ENCODE peak calls at places on chromosomes 4 and X, in six cellular contexts. One of them, this sample, is unnamed.

GRCh38 chrX:139738581-139738980 is 30.6 kb upstream of the MCF2 start:
- DNase-seq in GM12878: no peak
- DNase-seq in K562: no peak
- DNase-seq in HepG2: no peak
- DNase-seq in H1: no peak
- DNase-seq in GM12892: no peak
- DNase-seq in this sample: no peak

GRCh38 chr4:136818811-136819210 is 713.5 kb downstream of the PCDH18 start:
- DNase-seq in GM12878: no peak
- DNase-seq in K562: no peak
- DNase-seq in HepG2: no peak
- DNase-seq in H1: no peak
- DNase-seq in GM12892: no peak
- DNase-seq in this sample: no peak

GRCh38 chrX:153482376-153483015 is 12.1 kb upstream of the HAUS7 start:
- DNase-seq in GM12878: no peak
- DNase-seq in K562: no peak
- DNase-seq in HepG2: no peak
- DNase-seq in H1: no peak
- DNase-seq in GM12892: no peak
- DNase-seq in this sample: no peak

GRCh38 chr4:113069212-113069892 is 19.9 kb downstream of the ANK2 start:
- DNase-seq in GM12878: no peak
- DNase-seq in K562: no peak
- DNase-seq in HepG2: peak
- DNase-seq in H1: no peak
- DNase-seq in GM12892: no peak
- DNase-seq in this sample: no peak

GRCh38 chrX:54085666-54086065 is 41.4 kb upstream of the PHF8 start:
- DNase-seq in GM12878: no peak
- DNase-seq in K562: no peak
- DNase-seq in HepG2: no peak
- DNase-seq in H1: no peak
- DNase-seq in GM12892: no peak
- DNase-seq in this sample: no peak

GRCh38 chrX:3501833-3502535 is 155.5 kb upstream of the MXRA5 start:
- DNase-seq in GM12878: no peak
- DNase-seq in K562: no peak
- DNase-seq in HepG2: no peak
- DNase-seq in H1: no peak
- DNase-seq in GM12892: no peak
- DNase-seq in this sample: no peak

GRCh38 chr4:17115546-17115945 is 217.1 kb upstream of the LDB2 start:
- DNase-seq in GM12878: no peak
- DNase-seq in K562: no peak
- DNase-seq in HepG2: no peak
- DNase-seq in H1: no peak
- DNase-seq in GM12892: no peak
- DNase-seq in this sample: no peak

GRCh38 chr4:39235701-39236100 is 53.4 kb downstream of the WDR19 start:
- DNase-seq in GM12878: no peak
- DNase-seq in K562: no peak
- DNase-seq in HepG2: no peak
- DNase-seq in H1: no peak
- DNase-seq in GM12892: no peak
- DNase-seq in this sample: no peak

GRCh38 chr4:111011458-111011857 is 388.6 kb upstream of the PITX2 start:
- DNase-seq in GM12878: no peak
- DNase-seq in K562: no peak
- DNase-seq in HepG2: no peak
- DNase-seq in H1: no peak
- DNase-seq in GM12892: no peak
- DNase-seq in this sample: no peak

GRCh38 chr4:101790521-101791188 is at the start of gene BANK1:
- DNase-seq in GM12878: peak
- DNase-seq in K562: no peak
- DNase-seq in HepG2: peak
- DNase-seq in H1: peak
- DNase-seq in GM12892: peak
- DNase-seq in this sample: peak

GRCh38 chr4:78379991-78380739 is 171.4 kb upstream of the ANXA3 start:
- DNase-seq in GM12878: no peak
- DNase-seq in K562: no peak
- DNase-seq in HepG2: no peak
- DNase-seq in H1: no peak
- DNase-seq in GM12892: no peak
- DNase-seq in this sample: no peak

GRCh38 chrX:72280210-72280882 is 3.3 kb upstream of the RPS4X start:
- DNase-seq in GM12878: no peak
- DNase-seq in K562: peak
- DNase-seq in HepG2: no peak
- DNase-seq in H1: no peak
- DNase-seq in GM12892: no peak
- DNase-seq in this sample: no peak

GRCh38 chrX:71222929-71223328 is at the start of gene GJB1:
- DNase-seq in GM12878: no peak
- DNase-seq in K562: no peak
- DNase-seq in HepG2: no peak
- DNase-seq in H1: no peak
- DNase-seq in GM12892: no peak
- DNase-seq in this sample: no peak

GRCh38 chr4:185638548-185639301 is 103.4 kb upstream of the PDLIM3 start:
- DNase-seq in GM12878: no peak
- DNase-seq in K562: no peak
- DNase-seq in HepG2: no peak
- DNase-seq in H1: no peak
- DNase-seq in GM12892: no peak
- DNase-seq in this sample: no peak

GRCh38 chr4:94791701-94792100 is 33.9 kb downstream of the BMPR1B start:
- DNase-seq in GM12878: no peak
- DNase-seq in K562: no peak
- DNase-seq in HepG2: no peak
- DNase-seq in H1: no peak
- DNase-seq in GM12892: no peak
- DNase-seq in this sample: no peak

GRCh38 chr4:56684320-56684719 is 3.2 kb upstream of the HOPX start:
- DNase-seq in GM12878: no peak
- DNase-seq in K562: no peak
- DNase-seq in HepG2: no peak
- DNase-seq in H1: no peak
- DNase-seq in GM12892: no peak
- DNase-seq in this sample: no peak

GRCh38 chr4:15368906-15369305 is 58.9 kb upstream of the C1QTNF7 start:
- DNase-seq in GM12878: no peak
- DNase-seq in K562: no peak
- DNase-seq in HepG2: no peak
- DNase-seq in H1: no peak
- DNase-seq in GM12892: no peak
- DNase-seq in this sample: no peak

GRCh38 chr4:13112030-13112429 is 372.1 kb downstream of the RAB28 start:
- DNase-seq in GM12878: no peak
- DNase-seq in K562: no peak
- DNase-seq in HepG2: no peak
- DNase-seq in H1: no peak
- DNase-seq in GM12892: no peak
- DNase-seq in this sample: no peak

GRCh38 chr4:4848540-4848939 is 10.9 kb upstream of the MSX1 start:
- DNase-seq in GM12878: no peak
- DNase-seq in K562: no peak
- DNase-seq in HepG2: no peak
- DNase-seq in H1: no peak
- DNase-seq in GM12892: no peak
- DNase-seq in this sample: no peak

GRCh38 chrX:40852573-40852972 is 117.2 kb upstream of the MED14 start:
- DNase-seq in GM12878: no peak
- DNase-seq in K562: no peak
- DNase-seq in HepG2: no peak
- DNase-seq in H1: no peak
- DNase-seq in GM12892: no peak
- DNase-seq in this sample: no peak

GRCh38 chr4:177339794-177340374 is 30.2 kb downstream of the NEIL3 start:
- DNase-seq in GM12878: peak
- DNase-seq in K562: peak
- DNase-seq in HepG2: peak
- DNase-seq in H1: no peak
- DNase-seq in GM12892: no peak
- DNase-seq in this sample: no peak

GRCh38 chr4:106898621-106899230 is 137.4 kb downstream of the DKK2 start:
- DNase-seq in GM12878: no peak
- DNase-seq in K562: peak
- DNase-seq in HepG2: peak
- DNase-seq in H1: no peak
- DNase-seq in GM12892: no peak
- DNase-seq in this sample: peak

GRCh38 chr4:131081069-131081468 is 1985.1 kb downstream of the C4orf33 start:
- DNase-seq in GM12878: no peak
- DNase-seq in K562: no peak
- DNase-seq in HepG2: no peak
- DNase-seq in H1: no peak
- DNase-seq in GM12892: no peak
- DNase-seq in this sample: no peak

GRCh38 chr4:7421356-7422097 is 13.2 kb downstream of the PSAPL1 start:
- DNase-seq in GM12878: no peak
- DNase-seq in K562: no peak
- DNase-seq in HepG2: no peak
- DNase-seq in H1: no peak
- DNase-seq in GM12892: no peak
- DNase-seq in this sample: no peak

DNA sequence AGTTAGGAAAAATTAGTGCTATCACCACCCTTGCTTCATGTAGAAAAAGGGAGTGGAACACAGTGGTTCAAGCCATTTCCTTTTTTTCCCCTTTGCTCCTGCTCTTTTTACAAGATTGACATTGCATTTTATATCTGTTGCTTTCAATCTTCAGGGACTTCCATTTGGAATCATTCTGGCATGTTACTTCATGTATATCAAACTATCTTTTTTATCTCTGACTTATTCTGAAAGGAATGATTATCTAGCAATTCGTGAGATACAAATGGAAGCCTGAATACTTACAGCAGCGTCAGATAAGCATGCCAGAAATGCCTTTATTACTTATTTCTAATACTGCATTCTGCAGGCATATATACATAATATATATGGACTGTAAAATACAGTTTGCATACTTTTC is 20.4 kb downstream of the ADGRL3 start:
- DNase-seq in GM12878: no peak
- DNase-seq in K562: no peak
- DNase-seq in HepG2: no peak
- DNase-seq in H1: no peak
- DNase-seq in GM12892: no peak
- DNase-seq in this sample: no peak
- TF ChIP-seq POLR2AphosphoS5 in GM12878: no peak
- TF ChIP-seq POLR2AphosphoS5 in K562: no peak
- TF ChIP-seq POLR2AphosphoS5 in HepG2: no peak
- TF ChIP-seq POLR2AphosphoS5 in H1: no peak
- TF ChIP-seq POLR2AphosphoS5 in GM12892: no peak
- TF ChIP-seq POLR2AphosphoS5 in this sample: no peak

GRCh38 chrX:119943185-119943988 is at the start of gene NKAP:
- DNase-seq in GM12878: peak
- DNase-seq in K562: peak
- DNase-seq in HepG2: peak
- DNase-seq in H1: peak
- DNase-seq in GM12892: peak
- DNase-seq in this sample: peak
- TF ChIP-seq POLR2A in GM12878: peak
- TF ChIP-seq POLR2A in K562: peak
- TF ChIP-seq POLR2A in HepG2: peak
- TF ChIP-seq POLR2A in H1: no peak
- TF ChIP-seq POLR2A in GM12892: peak
- TF ChIP-seq POLR2A in this sample: peak

DNA sequence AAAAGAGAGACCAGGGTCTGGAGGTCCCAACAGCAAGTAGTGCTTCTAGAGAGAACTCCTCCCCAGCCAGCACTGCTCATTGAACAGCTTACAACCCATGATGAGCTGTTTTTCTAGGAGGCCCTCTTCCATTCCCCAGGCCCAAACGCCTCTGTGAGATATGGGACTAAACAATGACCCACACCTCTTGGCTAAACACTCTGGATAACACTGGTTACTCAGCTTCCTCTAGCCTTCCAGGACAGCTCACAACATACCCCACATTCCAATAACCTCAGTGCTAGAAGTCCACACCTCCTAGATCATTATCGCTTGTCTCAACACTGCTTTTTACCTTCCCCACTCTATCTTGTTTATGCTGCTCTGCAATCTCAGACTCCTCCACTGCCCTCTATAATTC is 35.4 kb upstream of the PGRMC2 start:
- DNase-seq in GM12878: no peak
- DNase-seq in K562: no peak
- DNase-seq in HepG2: peak
- DNase-seq in H1: no peak
- DNase-seq in GM12892: no peak
- DNase-seq in this sample: no peak
- TF ChIP-seq TAF1 in GM12878: no peak
- TF ChIP-seq TAF1 in K562: no peak
- TF ChIP-seq TAF1 in HepG2: no peak
- TF ChIP-seq TAF1 in H1: no peak
- TF ChIP-seq TAF1 in GM12892: no peak
- TF ChIP-seq TAF1 in this sample: no peak

GRCh38 chrX:150352581-150352980 is 10.5 kb upstream of the MAMLD1 start:
- DNase-seq in GM12878: no peak
- DNase-seq in K562: no peak
- DNase-seq in HepG2: no peak
- DNase-seq in H1: no peak
- DNase-seq in GM12892: no peak
- DNase-seq in this sample: no peak

GRCh38 chrX:150357790-150358189 is 5.3 kb upstream of the MAMLD1 start:
- DNase-seq in GM12878: no peak
- DNase-seq in K562: no peak
- DNase-seq in HepG2: no peak
- DNase-seq in H1: no peak
- DNase-seq in GM12892: no peak
- DNase-seq in this sample: no peak

GRCh38 chrX:150352114-150352513 is 11.0 kb upstream of the MAMLD1 start:
- DNase-seq in GM12878: no peak
- DNase-seq in K562: no peak
- DNase-seq in HepG2: no peak
- DNase-seq in H1: no peak
- DNase-seq in GM12892: no peak
- DNase-seq in this sample: no peak

GRCh38 chrX:150358651-150359050 is 4.5 kb upstream of the MAMLD1 start:
- DNase-seq in GM12878: no peak
- DNase-seq in K562: no peak
- DNase-seq in HepG2: no peak
- DNase-seq in H1: no peak
- DNase-seq in GM12892: no peak
- DNase-seq in this sample: no peak

DNA sequence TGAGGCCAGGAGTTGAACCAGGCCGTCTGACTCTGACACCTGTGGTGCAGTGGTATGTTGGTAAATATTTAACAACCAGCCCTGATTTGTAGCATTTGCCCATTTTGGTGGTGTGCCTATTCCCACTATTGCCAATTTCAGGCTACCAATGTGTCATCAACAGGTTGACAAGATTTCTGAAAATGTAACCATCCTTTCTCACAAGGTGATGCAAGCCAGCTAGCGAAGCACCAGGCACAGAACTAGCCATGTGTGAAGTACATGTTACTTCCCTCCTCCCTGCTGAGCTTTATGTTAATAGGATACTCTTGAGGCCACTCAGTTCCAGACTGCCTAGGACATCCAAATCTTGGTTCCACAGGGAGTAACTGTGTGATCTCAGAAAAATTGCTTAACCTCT is 7.2 kb upstream of the MAMLD1 start:
- DNase-seq in GM12878: no peak
- DNase-seq in K562: no peak
- DNase-seq in HepG2: no peak
- DNase-seq in H1: no peak
- DNase-seq in GM12892: no peak
- DNase-seq in this sample: no peak
- TF ChIP-seq POLR2AphosphoS5 in GM12878: no peak
- TF ChIP-seq POLR2AphosphoS5 in K562: no peak
- TF ChIP-seq POLR2AphosphoS5 in HepG2: no peak
- TF ChIP-seq POLR2AphosphoS5 in H1: no peak
- TF ChIP-seq POLR2AphosphoS5 in GM12892: no peak
- TF ChIP-seq POLR2AphosphoS5 in this sample: no peak